ENCODE peak calls at places on chromosomes 6 and 20, in seven cellular contexts. E is substantia nigra, N is transverse colon, D is kidney epithelial cell, U is aorta, F is testis, S is activated T-cell treated with anti-CD3 and anti-CD28 coated beads for 48 hours. P is an unnamed sample.

GRCh38 chr6:169963581-169964297 is 212.3 kb downstream of the ERMARD start:
- DNase-seq in E (no peak), N (no peak), D (no peak), U (peak), F (no peak), S (no peak), P (peak)

GRCh38 chr20:32333181-32333987 is 24.7 kb upstream of the ASXL1 start:
- DNase-seq in E (no peak), N (peak), D (no peak), U (no peak), F (no peak), S (peak), P (no peak)

GRCh38 chr20:50296450-50297375 is 106.1 kb downstream of the CEBPB start:
- DNase-seq in E (no peak), N (no peak), D (no peak), U (no peak), F (peak), S (no peak), P (no peak)

GRCh38 chr6:119544325-119545150 is 195.0 kb upstream of the MAN1A1 start:
- DNase-seq in E (no peak), N (no peak), D (no peak), U (no peak), F (no peak), S (no peak), P (no peak)

GRCh38 chr6:167987396-167987795 is 10.1 kb upstream of the KIF25 start:
- DNase-seq in E (no peak), N (no peak), D (no peak), U (no peak), F (no peak), S (no peak), P (peak)

GRCh38 chr20:49045440-49046086 is 549 bp upstream of the CSE1L start:
- DNase-seq in E (peak), N (peak), D (no peak), U (peak), F (no peak), S (peak), P (no peak)

GRCh38 chr6:138107752-138108592 is 753 bp upstream of the PERP start:
- DNase-seq in E (no peak), N (peak), D (no peak), U (no peak), F (peak), S (no peak), P (no peak)

GRCh38 chr20:46505501-46505900 is 7.9 kb downstream of the ZNF334 start:
- DNase-seq in E (no peak), N (no peak), D (no peak), U (no peak), F (no peak), S (no peak), P (no peak)

GRCh38 chr20:59931511-59932312 is 1.7 kb downstream of the SYCP2 start:
- DNase-seq in E (no peak), N (no peak), D (no peak), U (no peak), F (no peak), S (no peak), P (no peak)

GRCh38 chr6:74434165-74434564 is 738.2 kb downstream of the CD109 start:
- DNase-seq in E (no peak), N (no peak), D (no peak), U (no peak), F (no peak), S (no peak), P (no peak)

GRCh38 chr6:20711518-20711917 is 177.3 kb downstream of the CDKAL1 start:
- DNase-seq in E (no peak), N (no peak), D (no peak), U (no peak), F (no peak), S (no peak), P (no peak)

GRCh38 chr6:141988954-141989705 is 143.6 kb upstream of the GJE1 start:
- DNase-seq in E (no peak), N (no peak), D (peak), U (no peak), F (peak), S (peak), P (no peak)

GRCh38 chr6:148055410-148055809 is 287.2 kb upstream of the SASH1 start:
- DNase-seq in E (no peak), N (no peak), D (no peak), U (no peak), F (no peak), S (no peak), P (no peak)

GRCh38 chr6:21636876-21637275 is 43.3 kb downstream of the SOX4 start:
- DNase-seq in E (no peak), N (no peak), D (no peak), U (no peak), F (no peak), S (no peak), P (no peak)

GRCh38 chr6:83474309-83474708 is 38.0 kb upstream of the PRSS35 start:
- DNase-seq in E (no peak), N (peak), D (peak), U (no peak), F (no peak), S (no peak), P (no peak)

GRCh38 chr6:80235647-80236046 is 129.2 kb downstream of the BCKDHB start:
- DNase-seq in E (no peak), N (no peak), D (no peak), U (no peak), F (no peak), S (no peak), P (no peak)

GRCh38 chr6:51099201-51099600 is 280.5 kb downstream of the TFAP2B start:
- DNase-seq in E (no peak), N (no peak), D (no peak), U (no peak), F (no peak), S (no peak), P (no peak)

GRCh38 chr20:43751167-43752050 is 24.6 kb upstream of the GTSF1L start:
- DNase-seq in E (no peak), N (peak), D (peak), U (no peak), F (no peak), S (peak), P (no peak)

GRCh38 chr6:33694401-33694931 is 17.0 kb downstream of the UQCC2 start:
- DNase-seq in E (no peak), N (no peak), D (no peak), U (no peak), F (no peak), S (peak), P (no peak)

GRCh38 chr20:46302119-46302518 is 6.2 kb downstream of the CDH22 start:
- DNase-seq in E (no peak), N (no peak), D (no peak), U (no peak), F (no peak), S (no peak), P (no peak)

GRCh38 chr6:29967379-29968010 is 25.2 kb downstream of the HLA-A start:
- DNase-seq in E (no peak), N (peak), D (no peak), U (no peak), F (no peak), S (no peak), P (no peak)

GRCh38 chr20:57130160-57130772 is 136.2 kb downstream of the BMP7 start:
- DNase-seq in E (no peak), N (no peak), D (no peak), U (peak), F (no peak), S (no peak), P (no peak)

GRCh38 chr6:121879149-121879548 is 443.7 kb downstream of the GJA1 start:
- DNase-seq in E (no peak), N (no peak), D (no peak), U (no peak), F (no peak), S (no peak), P (no peak)

GRCh38 chr6:35327349-35328027 is 14.9 kb upstream of the PPARD start:
- DNase-seq in E (peak), N (peak), D (no peak), U (no peak), F (peak), S (peak), P (no peak)

P was measured in coronary artery.